ENCODE peak calls at places on chromosomes 2 and 18, in seven cellular contexts. H is left ventricle myocardium inferior, B is esophagus squamous epithelium, W is H9, P is osteoblast, X is neuronal stem cell, I is sigmoid colon. F is an unnamed sample. For H3K27me3, the result is how much of the 10 kb centered on the place peaks cover.

GRCh38 chr2:105769504-105769903 is 24.8 kb downstream of the NCK2 start:
- DNase-seq in H (no peak), B (no peak), W (peak), P (no peak), X (no peak), I (no peak), F (peak)

GRCh38 chr2:118786691-118787090 is 60.8 kb downstream of the EN1 start:
- DNase-seq in H (no peak), B (no peak), W (no peak), P (peak), X (no peak), I (no peak), F (no peak)

GRCh38 chr2:238235331-238235732 is 4.5 kb downstream of the HES6 start:
- DNase-seq in H (no peak), B (no peak), W (no peak), P (peak), X (no peak), I (peak), F (peak)

GRCh38 chr2:29759342-29759741 is 162.0 kb downstream of the ALK start:
- DNase-seq in H (no peak), B (no peak), W (no peak), P (no peak), X (no peak), I (no peak), F (no peak)

GRCh38 chr2:171909261-171909660 is 13.0 kb upstream of the HAT1 start:
- DNase-seq in H (no peak), B (no peak), W (no peak), P (no peak), X (no peak), I (no peak), F (no peak)

GRCh38 chr18:13272411-13272810 is 53.9 kb downstream of the LDLRAD4 start:
- DNase-seq in H (peak), B (no peak), W (no peak), P (no peak), X (no peak), I (no peak), F (peak)

GRCh38 chr18:73733806-73734314 is 413.8 kb downstream of the FBXO15 start:
- DNase-seq in H (no peak), B (no peak), W (no peak), P (no peak), X (no peak), I (no peak), F (no peak)

GRCh38 chr2:29448238-29448637 is 333.0 kb downstream of the CLIP4 start:
- DNase-seq in H (no peak), B (no peak), W (no peak), P (no peak), X (no peak), I (no peak), F (no peak)

GRCh38 chr2:30807249-30807648 is at the start of gene CAPN13:
- DNase-seq in H (no peak), B (no peak), W (peak), P (no peak), X (no peak), I (no peak), F (peak)

GRCh38 chr18:49178736-49179135 is 228.0 kb upstream of the SMAD7 start:
- DNase-seq in H (no peak), B (no peak), W (no peak), P (no peak), X (no peak), I (no peak), F (peak)

GRCh38 chr2:71235930-71236587 is 9.2 kb upstream of the PAIP2B start:
- DNase-seq in H (no peak), B (no peak), W (no peak), P (peak), X (peak), I (no peak), F (peak)

GRCh38 chr2:232951891-232952290 is 61.2 kb downstream of the NGEF start:
- DNase-seq in H (no peak), B (no peak), W (no peak), P (no peak), X (no peak), I (no peak), F (no peak)

GRCh38 chr2:174158003-174158402 is 90.3 kb downstream of the OLA1 start:
- DNase-seq in H (no peak), B (no peak), W (peak), P (no peak), X (peak), I (no peak), F (peak)

GRCh38 chr2:88669371-88670214 is 21.9 kb upstream of the RPIA start:
- DNase-seq in H (no peak), B (no peak), W (peak), P (no peak), X (no peak), I (no peak), F (peak)

GRCh38 chr2:16254356-16254965 is 314.1 kb downstream of the MYCN start:
- DNase-seq in H (no peak), B (no peak), W (no peak), P (no peak), X (no peak), I (no peak), F (no peak)

GRCh38 chr2:9167718-9168657 is 38.6 kb upstream of the ASAP2 start:
- DNase-seq in H (no peak), B (no peak), W (no peak), P (peak), X (no peak), I (no peak), F (no peak)

GRCh38 chr18:68177807-68178702 is 536.9 kb downstream of the TMX3 start:
- DNase-seq in H (no peak), B (no peak), W (no peak), P (peak), X (no peak), I (no peak), F (no peak)

GRCh38 chr2:207734264-207734635 is 22.8 kb downstream of the CCNYL1 start:
- DNase-seq in H (no peak), B (no peak), W (no peak), P (peak), X (no peak), I (no peak), F (no peak)

GRCh38 chr2:7403092-7403775 is 486.0 kb downstream of the RNF144A start:
- DNase-seq in H (no peak), B (no peak), W (no peak), P (no peak), X (no peak), I (no peak), F (no peak)

GRCh38 chr2:165874445-165875039 is 79.0 kb downstream of the TTC21B start:
- DNase-seq in H (no peak), B (no peak), W (no peak), P (no peak), X (peak), I (no peak), F (peak)

GRCh38 chr2:26566081-26566375 is 75.1 kb downstream of the CIB4 start:
- DNase-seq in H (no peak), B (no peak), W (no peak), P (no peak), X (no peak), I (peak), F (no peak)

GRCh38 chr2:26562811-26563645 is 78.1 kb downstream of the CIB4 start:
- DNase-seq in H (no peak), B (no peak), W (no peak), P (peak), X (no peak), I (peak), F (no peak)

GRCh38 chr2:26561918-26562810 is 79.0 kb downstream of the CIB4 start:
- DNase-seq in H (peak), B (no peak), W (peak), P (peak), X (no peak), I (peak), F (peak)

GRCh38 chr2:26563686-26564085 is 77.5 kb downstream of the CIB4 start:
- DNase-seq in H (no peak), B (no peak), W (no peak), P (peak), X (no peak), I (peak), F (no peak)

GRCh38 chr2:26564121-26564520 is 77.0 kb downstream of the CIB4 start:
- DNase-seq in H (no peak), B (no peak), W (no peak), P (peak), X (no peak), I (peak), F (no peak)
- H3K27me3 ChIP-seq in H (half or more), B (under half), W (under half), P (half or more), X (under half), I (half or more), F (under half)

GRCh38 chr2:26696352-26696816 is 3.9 kb downstream of the KCNK3 start:
- DNase-seq in H (no peak), B (no peak), W (peak), P (peak), X (no peak), I (no peak), F (no peak)
- H3K27me3 ChIP-seq in H (half or more), B (under half), W (under half), P (under half), X (under half), I (under half), F (under half)

GRCh38 chr18:34510926-34511325 is 199.2 kb upstream of the DTNA start:
- DNase-seq in H (no peak), B (no peak), W (no peak), P (no peak), X (no peak), I (no peak), F (no peak)
- H3K27me3 ChIP-seq in H (under half), B (under half), W (under half), P (under half), X (under half), I (under half), F (under half)

GRCh38 chr18:10062292-10062940 is 148.6 kb downstream of the VAPA start:
- DNase-seq in H (no peak), B (no peak), W (no peak), P (no peak), X (no peak), I (no peak), F (no peak)
- H3K27me3 ChIP-seq in H (under half), B (under half), W (under half), P (under half), X (under half), I (under half), F (under half)